ENCODE peak calls at places on chromosomes 12 and 14, in five cellular contexts. X, G, F, N and C are unnamed samples.

GRCh38 chr12:121990692-121991603 is 30.7 kb upstream of the BCL7A start:
- DNase-seq in N (no peak), X (no peak), F (no peak), G (no peak), C (no peak)

GRCh38 chr12:3722368-3722767 is 30.5 kb downstream of the CRACR2A start:
- DNase-seq in X (no peak), F (no peak), N (no peak), G (no peak), C (no peak)

GRCh38 chr14:76273346-76273745 is 102.6 kb upstream of the ESRRB start:
- DNase-seq in X (no peak), G (no peak), F (no peak), N (no peak), C (no peak)

GRCh38 chr12:6337958-6338406 is 3.9 kb downstream of the TNFRSF1A start:
- DNase-seq in F (no peak), G (no peak), N (no peak), X (peak; percentile 66), C (no peak)

GRCh38 chr12:112380663-112381420 is 1.4 kb downstream of the HECTD4 start:
- DNase-seq in G (peak; percentile 65), N (no peak), F (no peak), X (no peak), C (no peak)

GRCh38 chr14:94936901-94937321 is 167.0 kb upstream of the GSC start:
- DNase-seq in X (no peak), G (peak; percentile 78), F (peak; percentile 87), N (no peak), C (no peak)

GRCh38 chr12:90858261-90858660 is 96.7 kb downstream of the CCER1 start:
- DNase-seq in N (no peak), G (no peak), F (no peak), X (no peak), C (peak; percentile 11)

GRCh38 chr12:27382126-27382795 is 49.6 kb downstream of the BMAL2 start:
- DNase-seq in G (no peak), N (no peak), X (no peak), F (no peak), C (no peak)

GRCh38 chr14:63857467-63858030 is 4.7 kb downstream of the SYNE2 start:
- DNase-seq in F (no peak), X (no peak), G (no peak), N (no peak), C (peak; percentile 23)

GRCh38 chr12:26564391-26564790 is 268.6 kb downstream of the ITPR2 start:
- DNase-seq in G (no peak), F (no peak), X (no peak), N (no peak), C (peak; percentile 15)

GRCh38 chr14:97468220-97468619 is 671.0 kb downstream of the VRK1 start:
- DNase-seq in F (no peak), N (no peak), X (no peak), G (no peak), C (no peak)

GRCh38 chr12:52760623-52761022 is 16.5 kb downstream of the KRT76 start:
- DNase-seq in X (no peak), F (no peak), G (no peak), N (no peak), C (no peak)

GRCh38 chr12:119668315-119668651 is 350 bp downstream of the PRKAB1 start:
- DNase-seq in X (no peak), N (no peak), G (no peak), F (no peak), C (no peak)

GRCh38 chr14:104113631-104114420 is 24.6 kb upstream of the KIF26A start:
- DNase-seq in N (no peak), G (no peak), F (peak; percentile 86), X (no peak), C (no peak)

GRCh38 chr12:19382111-19382526 is 57.2 kb upstream of the AEBP2 start:
- DNase-seq in F (peak; percentile 56), N (no peak), G (no peak), X (peak; percentile 75), C (peak; percentile 85)

GRCh38 chr14:52840916-52841315 is 49.5 kb upstream of the GNPNAT1 start:
- DNase-seq in F (peak; percentile 77), G (no peak), X (no peak), N (no peak), C (peak; percentile 72)

GRCh38 chr14:90499121-90499520 is 102.3 kb downstream of the CALM1 start:
- DNase-seq in G (peak; percentile 5), F (peak; percentile 68), N (no peak), X (no peak), C (no peak)

GRCh38 chr12:124532331-124532750 is 35.1 kb downstream of the NCOR2 start:
- DNase-seq in F (no peak), X (no peak), N (no peak), G (peak; percentile 62), C (no peak)

GRCh38 chr14:21098134-21098891 is at the start of gene ZNF219:
- DNase-seq in F (peak; percentile 93), G (peak; percentile 89), N (no peak), X (peak; percentile 59), C (peak; percentile 52)

GRCh38 chr14:31576949-31577348 is 15.7 kb downstream of the NUBPL start:
- DNase-seq in G (no peak), X (no peak), N (no peak), F (no peak), C (no peak)

GRCh38 chr14:90019824-90020523 is 41.8 kb upstream of the KCNK13 start:
- DNase-seq in G (no peak), X (no peak), N (no peak), F (no peak), C (peak; percentile 1)

GRCh38 chr14:106879241-106879640 is 1352.9 kb downstream of the TMEM121 start:
- DNase-seq in X (peak; percentile 52), N (no peak), G (peak; percentile 53), F (no peak), C (no peak)

GRCh38 chr14:50955373-50956043 is 11.2 kb upstream of the PYGL start:
- DNase-seq in F (no peak), X (peak; percentile 97), G (peak; percentile 75), N (no peak), C (peak; percentile 96)

GRCh38 chr12:107759410-107759809 is 1.5 kb downstream of the PRDM4 start:
- DNase-seq in N (no peak), X (peak; percentile 33), G (no peak), F (no peak), C (peak; percentile 68)

GRCh38 chr12:34601689-34602088 is 579.4 kb downstream of the ALG10 start:
- DNase-seq in G (peak; percentile 0), N (no peak), X (no peak), F (no peak), C (no peak)

GRCh38 chr12:38544357-38545066 is 227.9 kb downstream of the ALG10B start:
- DNase-seq in N (no peak), X (no peak), G (no peak), F (no peak), C (no peak)